ENCODE peak calls at places on chromosomes 16 and 17, in five cellular contexts. O, I, V, Q and E are unnamed samples.

GRCh38 chr17:61401280-61402072 is 1.8 kb downstream of the TBX2 start:
- DNase-seq in O (no peak), I (no peak), V (peak), Q (no peak), E (no peak)

GRCh38 chr16:84738255-84739038 is 38.6 kb downstream of the USP10 start:
- DNase-seq in O (peak), I (peak), V (peak), Q (peak), E (no peak)

GRCh38 chr16:59635674-59636073 is 901.6 kb upstream of the GOT2 start:
- DNase-seq in O (no peak), I (no peak), V (peak), Q (peak), E (no peak)

GRCh38 chr16:85709766-85710423 is 21.1 kb upstream of the GINS2 start:
- DNase-seq in O (no peak), I (no peak), V (no peak), Q (no peak), E (no peak)

GRCh38 chr17:75773808-75774470 is 8.9 kb upstream of the GALK1 start:
- DNase-seq in O (no peak), I (peak), V (no peak), Q (no peak), E (no peak)

GRCh38 chr17:70168044-70168978 is 1.0 kb upstream of the KCNJ2 start:
- DNase-seq in O (peak), I (peak), V (peak), Q (peak), E (peak)

GRCh38 chr17:2125013-2125535 is 70.2 kb downstream of the HIC1 start:
- DNase-seq in O (no peak), I (no peak), V (peak), Q (no peak), E (no peak)

GRCh38 chr17:21108651-21109050 is 18.1 kb upstream of the DHRS7B start:
- DNase-seq in O (no peak), I (no peak), V (no peak), Q (no peak), E (no peak)

GRCh38 chr17:15513859-15514446 is 46.5 kb upstream of the CDRT4 start:
- DNase-seq in O (no peak), I (no peak), V (peak), Q (no peak), E (no peak)

GRCh38 chr17:69067274-69068047 is 6.7 kb upstream of the ABCA9 start:
- DNase-seq in O (no peak), I (no peak), V (no peak), Q (no peak), E (no peak)

GRCh38 chr17:17763734-17764133 is 73.1 kb downstream of the SREBF1 start:
- DNase-seq in O (no peak), I (no peak), V (no peak), Q (no peak), E (no peak)

GRCh38 chr17:51006601-51007000 is 114.1 kb downstream of the SPAG9 start:
- DNase-seq in O (no peak), I (no peak), V (peak), Q (no peak), E (peak)

GRCh38 chr17:50163846-50164696 is 1.7 kb upstream of the SGCA start:
- DNase-seq in O (no peak), I (no peak), V (no peak), Q (no peak), E (no peak)

GRCh38 chr17:19253112-19253511 is 15.9 kb downstream of the EPN2 start:
- DNase-seq in O (no peak), I (no peak), V (no peak), Q (no peak), E (no peak)

GRCh38 chr16:84368327-84368996 is at the start of gene ATP2C2:
- DNase-seq in O (no peak), I (no peak), V (no peak), Q (no peak), E (no peak)

DNA sequence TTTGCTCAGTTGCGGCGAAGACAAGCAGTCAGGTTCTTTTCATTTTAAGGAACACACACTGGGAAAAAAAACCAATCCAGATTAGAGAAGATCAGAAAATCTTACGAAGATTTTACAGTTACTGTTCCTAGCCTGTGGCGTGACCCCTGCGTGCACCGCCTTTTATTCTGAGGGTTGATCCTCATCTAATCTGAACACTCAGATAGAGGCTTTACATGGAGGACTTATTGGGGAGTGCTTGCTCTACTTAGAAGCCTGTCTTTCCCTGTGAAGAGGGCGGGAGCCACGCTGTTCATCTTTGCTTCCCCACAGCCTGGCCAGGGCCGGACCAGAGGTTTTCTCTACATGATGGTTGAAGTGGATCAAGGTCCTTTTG is 1.4 kb downstream of the TBC1D24 start:
- DNase-seq in O (no peak), I (no peak), V (no peak), Q (no peak), E (no peak)
- H3K4me3 ChIP-seq in O (peak), I (no peak), V (no peak), Q (no peak), E (no peak)

DNA sequence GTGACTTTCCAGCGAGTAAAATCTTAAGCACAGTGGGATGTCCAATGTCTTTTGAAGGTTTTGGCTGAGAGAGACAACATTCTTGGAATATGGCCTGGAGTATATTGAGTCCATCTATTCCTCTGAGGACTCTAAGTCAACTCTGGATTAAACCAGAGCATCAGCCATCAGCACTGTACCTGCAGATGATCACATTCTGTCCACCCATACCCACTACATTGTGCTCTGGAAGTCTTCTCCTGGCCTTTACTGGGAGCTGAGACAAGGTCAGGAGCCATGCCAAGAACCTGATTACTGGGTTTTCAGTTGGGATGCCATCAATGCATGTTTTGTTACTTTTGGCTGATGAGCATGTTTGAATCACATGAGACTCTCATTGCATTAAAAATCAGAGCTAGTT is 63.5 kb upstream of the CDH11 start:
- DNase-seq in O (no peak), I (no peak), V (no peak), Q (no peak), E (peak)
- TF ChIP-seq CTCF in O (no peak), I (no peak), V (no peak), Q (no peak), E (no peak)

DNA sequence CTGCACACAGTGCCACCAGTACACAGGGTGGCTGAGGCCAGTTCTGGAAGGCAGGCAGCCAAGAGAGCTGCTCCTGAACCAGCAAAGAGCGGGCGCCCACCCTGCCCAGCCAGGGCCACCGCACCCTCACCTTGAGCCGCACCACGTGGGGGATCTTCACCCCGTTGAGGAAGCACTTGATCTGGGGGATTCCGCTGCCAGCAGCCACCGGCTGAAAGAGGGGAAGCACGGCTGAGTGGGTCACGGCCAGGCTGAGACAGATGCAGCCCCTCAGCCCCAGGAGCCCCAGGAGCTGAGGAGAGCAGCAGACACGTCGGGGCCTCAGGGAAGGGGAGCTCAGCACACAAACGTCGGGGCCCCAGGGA is 14.6 kb upstream of the CCDC154 start:
- DNase-seq in O (no peak), I (no peak), V (no peak), Q (no peak), E (no peak)
- H3K4me3 ChIP-seq in O (no peak), I (no peak), V (no peak), Q (no peak), E (no peak)

GRCh38 chr16:3490911-3491629 is 4.2 kb downstream of the C16orf90 start:
- DNase-seq in O (no peak), I (no peak), V (no peak), Q (no peak), E (no peak)
- TF ChIP-seq CTCF in O (no peak), I (no peak), V (no peak), Q (no peak), E (no peak)

GRCh38 chr16:15856901-15857778 is at the start of gene MYH11:
- DNase-seq in O (no peak), I (no peak), V (no peak), Q (no peak), E (no peak)
- H3K4me3 ChIP-seq in O (peak), I (no peak), V (peak), Q (peak), E (peak)

GRCh38 chr17:30302241-30302640 is 10.5 kb upstream of the BLMH start:
- DNase-seq in O (no peak), I (no peak), V (no peak), Q (no peak), E (no peak)

GRCh38 chr17:30300803-30301202 is 9.1 kb upstream of the BLMH start:
- DNase-seq in O (no peak), I (no peak), V (no peak), Q (no peak), E (no peak)

GRCh38 chr17:30297715-30298114 is 6.0 kb upstream of the BLMH start:
- DNase-seq in O (no peak), I (no peak), V (no peak), Q (no peak), E (no peak)

GRCh38 chr17:30296499-30297038 is 4.8 kb upstream of the BLMH start:
- DNase-seq in O (no peak), I (no peak), V (no peak), Q (no peak), E (no peak)

DNA sequence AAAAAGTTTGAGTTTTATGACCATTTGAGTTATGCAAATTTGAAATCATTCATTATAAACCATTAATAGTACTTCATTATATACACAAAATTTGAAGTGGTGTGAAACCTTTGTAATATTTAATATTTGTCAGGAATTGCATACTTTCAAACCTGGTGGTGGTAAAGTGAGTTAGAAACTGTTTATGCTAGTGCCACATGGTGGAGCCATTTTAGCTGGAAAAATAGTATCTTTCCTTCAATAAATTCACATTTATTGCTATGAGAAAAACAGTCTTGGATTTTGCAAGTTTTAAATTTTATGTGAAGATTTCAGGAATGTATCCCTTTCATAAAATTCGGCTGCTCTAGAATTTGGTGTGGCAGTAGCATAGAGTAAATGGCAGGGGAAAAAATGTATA is 7.3 kb upstream of the BLMH start:
- DNase-seq in O (no peak), I (no peak), V (peak), Q (peak), E (no peak)
- TF ChIP-seq CTCF in O (no peak), I (no peak), V (peak), Q (peak), E (peak)